ENCODE peak calls at places on chromosomes 16 and 17, in eight cellular contexts. One of them, this sample, is unnamed.

GRCh38 chr17:43846963-43847369 is at the start of gene CD300LG:
- DNase-seq in Panc1: no peak
- DNase-seq in epithelial cell of prostate: no peak
- DNase-seq in adrenal gland: no peak
- DNase-seq in aorta: peak; percentile 69
- DNase-seq in IMR-90: no peak
- DNase-seq in lung: no peak
- DNase-seq in caudate nucleus: no peak
- DNase-seq in this sample: no peak

GRCh38 chr17:80365983-80366382 is 49.0 kb upstream of the ENDOV start:
- DNase-seq in Panc1: no peak
- DNase-seq in epithelial cell of prostate: no peak
- DNase-seq in adrenal gland: no peak
- DNase-seq in aorta: peak; percentile 46
- DNase-seq in IMR-90: no peak
- DNase-seq in lung: no peak
- DNase-seq in caudate nucleus: no peak
- DNase-seq in this sample: no peak

GRCh38 chr16:85640254-85640558 is 27.1 kb downstream of the GSE1 start:
- DNase-seq in Panc1: no peak
- DNase-seq in epithelial cell of prostate: no peak
- DNase-seq in adrenal gland: no peak
- DNase-seq in aorta: no peak
- DNase-seq in IMR-90: no peak
- DNase-seq in lung: no peak
- DNase-seq in caudate nucleus: no peak
- DNase-seq in this sample: no peak

GRCh38 chr17:17190188-17190587 is 15.9 kb downstream of the PLD6 start:
- DNase-seq in Panc1: no peak
- DNase-seq in epithelial cell of prostate: no peak
- DNase-seq in adrenal gland: no peak
- DNase-seq in aorta: no peak
- DNase-seq in IMR-90: no peak
- DNase-seq in lung: no peak
- DNase-seq in caudate nucleus: no peak
- DNase-seq in this sample: no peak

GRCh38 chr17:10737168-10737622 is 7.4 kb upstream of the TMEM220 start:
- DNase-seq in Panc1: peak; percentile 42
- DNase-seq in epithelial cell of prostate: peak; percentile 49
- DNase-seq in adrenal gland: peak; percentile 69
- DNase-seq in aorta: no peak
- DNase-seq in IMR-90: peak; percentile 55
- DNase-seq in lung: peak; percentile 81
- DNase-seq in caudate nucleus: peak; percentile 44
- DNase-seq in this sample: peak; percentile 46

GRCh38 chr17:57707892-57708291 is 37.2 kb downstream of the CCDC182 start:
- DNase-seq in Panc1: no peak
- DNase-seq in epithelial cell of prostate: no peak
- DNase-seq in adrenal gland: peak; percentile 12
- DNase-seq in aorta: no peak
- DNase-seq in IMR-90: peak; percentile 10
- DNase-seq in lung: peak; percentile 28
- DNase-seq in caudate nucleus: peak; percentile 27
- DNase-seq in this sample: no peak

GRCh38 chr16:69554495-69554894 is 11.3 kb upstream of the NFAT5 start:
- DNase-seq in Panc1: no peak
- DNase-seq in epithelial cell of prostate: no peak
- DNase-seq in adrenal gland: no peak
- DNase-seq in aorta: no peak
- DNase-seq in IMR-90: no peak
- DNase-seq in lung: no peak
- DNase-seq in caudate nucleus: no peak
- DNase-seq in this sample: no peak

GRCh38 chr17:79982986-79983385 is 52.7 kb downstream of the TBC1D16 start:
- DNase-seq in Panc1: no peak
- DNase-seq in epithelial cell of prostate: no peak
- DNase-seq in adrenal gland: no peak
- DNase-seq in aorta: peak; percentile 57
- DNase-seq in IMR-90: no peak
- DNase-seq in lung: no peak
- DNase-seq in caudate nucleus: no peak
- DNase-seq in this sample: no peak

GRCh38 chr16:69831212-69832123 is 69.3 kb downstream of the WWP2 start:
- DNase-seq in Panc1: no peak
- DNase-seq in epithelial cell of prostate: no peak
- DNase-seq in adrenal gland: no peak
- DNase-seq in aorta: no peak
- DNase-seq in IMR-90: peak; percentile 57
- DNase-seq in lung: no peak
- DNase-seq in caudate nucleus: no peak
- DNase-seq in this sample: no peak

GRCh38 chr16:2987854-2988253 is 7.6 kb upstream of the PKMYT1 start:
- DNase-seq in Panc1: no peak
- DNase-seq in epithelial cell of prostate: no peak
- DNase-seq in adrenal gland: no peak
- DNase-seq in aorta: no peak
- DNase-seq in IMR-90: no peak
- DNase-seq in lung: no peak
- DNase-seq in caudate nucleus: no peak
- DNase-seq in this sample: no peak

GRCh38 chr17:81832608-81833159 is 407 bp downstream of the MCRIP1 start:
- DNase-seq in Panc1: no peak
- DNase-seq in epithelial cell of prostate: no peak
- DNase-seq in adrenal gland: peak; percentile 56
- DNase-seq in aorta: no peak
- DNase-seq in IMR-90: no peak
- DNase-seq in lung: no peak
- DNase-seq in caudate nucleus: no peak
- DNase-seq in this sample: no peak

DNA sequence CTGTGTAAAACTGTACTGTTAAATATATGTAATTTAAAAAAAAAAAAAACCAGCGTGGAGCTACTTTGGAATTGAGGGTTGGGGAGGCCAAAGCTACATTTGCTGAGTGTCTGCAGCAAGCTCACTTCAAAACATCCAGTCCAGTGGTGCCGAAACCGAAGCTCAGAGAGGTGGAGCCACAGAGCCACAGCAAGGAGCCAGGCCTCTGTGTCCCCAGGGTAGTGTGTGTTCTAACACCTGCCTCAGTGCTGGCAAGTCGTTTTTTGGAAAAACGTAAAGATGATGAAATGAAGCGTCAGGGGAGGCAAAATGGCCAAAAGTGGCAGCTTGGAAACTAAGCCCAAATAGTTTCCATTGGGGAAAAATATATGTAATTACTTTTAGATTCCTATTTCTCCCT is 36.1 kb upstream of the MRC2 start:
- DNase-seq in Panc1: no peak
- DNase-seq in epithelial cell of prostate: no peak
- DNase-seq in adrenal gland: no peak
- DNase-seq in aorta: no peak
- DNase-seq in IMR-90: no peak
- DNase-seq in lung: no peak
- DNase-seq in caudate nucleus: no peak
- DNase-seq in this sample: no peak
- H3K27ac ChIP-seq in Panc1: no peak overlapping the region
- H3K27ac ChIP-seq in epithelial cell of prostate: no peak overlapping the region
- H3K27ac ChIP-seq in adrenal gland: no peak overlapping the region
- H3K27ac ChIP-seq in aorta: no peak overlapping the region
- H3K27ac ChIP-seq in IMR-90: no peak overlapping the region
- H3K27ac ChIP-seq in lung: peak overlapping the region; percentile 15
- H3K27ac ChIP-seq in caudate nucleus: no peak overlapping the region
- H3K27ac ChIP-seq in this sample: no peak overlapping the region

GRCh38 chr16:17273142-17273561 is 197.6 kb downstream of the XYLT1 start:
- DNase-seq in Panc1: peak; percentile 46
- DNase-seq in epithelial cell of prostate: peak; percentile 75
- DNase-seq in adrenal gland: peak; percentile 86
- DNase-seq in aorta: no peak
- DNase-seq in IMR-90: peak; percentile 94
- DNase-seq in lung: no peak
- DNase-seq in caudate nucleus: no peak
- DNase-seq in this sample: no peak

GRCh38 chr16:17272716-17273115 is 198.0 kb downstream of the XYLT1 start:
- DNase-seq in Panc1: no peak
- DNase-seq in epithelial cell of prostate: no peak
- DNase-seq in adrenal gland: no peak
- DNase-seq in aorta: no peak
- DNase-seq in IMR-90: no peak
- DNase-seq in lung: no peak
- DNase-seq in caudate nucleus: no peak
- DNase-seq in this sample: no peak

GRCh38 chr16:17270683-17271109 is 200.1 kb downstream of the XYLT1 start:
- DNase-seq in Panc1: no peak
- DNase-seq in epithelial cell of prostate: no peak
- DNase-seq in adrenal gland: peak; percentile 94
- DNase-seq in aorta: no peak
- DNase-seq in IMR-90: no peak
- DNase-seq in lung: no peak
- DNase-seq in caudate nucleus: no peak
- DNase-seq in this sample: no peak

GRCh38 chr16:17270111-17270510 is 200.6 kb downstream of the XYLT1 start:
- DNase-seq in Panc1: no peak
- DNase-seq in epithelial cell of prostate: no peak
- DNase-seq in adrenal gland: peak; percentile 53
- DNase-seq in aorta: no peak
- DNase-seq in IMR-90: no peak
- DNase-seq in lung: no peak
- DNase-seq in caudate nucleus: no peak
- DNase-seq in this sample: no peak

DNA sequence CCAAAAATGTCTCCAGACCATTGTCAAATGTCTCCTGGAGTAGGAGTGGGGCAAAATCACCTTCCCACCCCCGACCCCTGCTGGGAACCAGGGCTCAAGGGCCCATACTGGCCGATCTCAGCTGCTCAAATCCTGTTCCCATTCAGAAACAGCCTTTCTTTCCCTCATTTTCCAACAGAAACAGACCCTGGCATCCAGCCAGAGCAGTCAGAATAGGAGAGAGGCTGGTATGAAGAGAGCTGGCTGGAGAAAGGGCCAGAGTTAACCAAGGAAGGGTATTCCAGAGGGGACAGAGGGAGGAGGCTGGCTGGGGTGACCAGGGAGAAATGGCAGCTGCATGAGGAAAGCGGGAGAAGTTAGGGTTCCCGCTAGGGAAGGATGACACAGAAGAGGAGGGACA is 199.1 kb downstream of the XYLT1 start:
- DNase-seq in Panc1: no peak
- DNase-seq in epithelial cell of prostate: no peak
- DNase-seq in adrenal gland: peak; percentile 68
- DNase-seq in aorta: no peak
- DNase-seq in IMR-90: peak; percentile 8
- DNase-seq in lung: no peak
- DNase-seq in caudate nucleus: peak; percentile 39
- DNase-seq in this sample: peak; percentile 46
- H3K27ac ChIP-seq in Panc1: no peak overlapping the region
- H3K27ac ChIP-seq in epithelial cell of prostate: no peak overlapping the region
- H3K27ac ChIP-seq in adrenal gland: peak overlapping the region; percentile 78
- H3K27ac ChIP-seq in aorta: no peak overlapping the region
- H3K27ac ChIP-seq in IMR-90: no peak overlapping the region
- H3K27ac ChIP-seq in lung: no peak overlapping the region
- H3K27ac ChIP-seq in caudate nucleus: peak overlapping the region; percentile 52
- H3K27ac ChIP-seq in this sample: peak overlapping the region; percentile 66

GRCh38 chr17:76670020-76670707 is 26.6 kb upstream of the ST6GALNAC1 start:
- DNase-seq in Panc1: no peak
- DNase-seq in epithelial cell of prostate: no peak
- DNase-seq in adrenal gland: peak; percentile 48
- DNase-seq in aorta: no peak
- DNase-seq in IMR-90: no peak
- DNase-seq in lung: peak; percentile 65
- DNase-seq in caudate nucleus: no peak
- DNase-seq in this sample: no peak
- H3K27ac ChIP-seq in Panc1: peak overlapping the region; percentile 93
- H3K27ac ChIP-seq in epithelial cell of prostate: peak overlapping the region; percentile 91
- H3K27ac ChIP-seq in adrenal gland: no peak overlapping the region
- H3K27ac ChIP-seq in aorta: no peak overlapping the region
- H3K27ac ChIP-seq in IMR-90: no peak overlapping the region
- H3K27ac ChIP-seq in lung: no peak overlapping the region
- H3K27ac ChIP-seq in caudate nucleus: no peak overlapping the region
- H3K27ac ChIP-seq in this sample: no peak overlapping the region

GRCh38 chr16:4412159-4412558 is 4.2 kb downstream of the CORO7 start:
- DNase-seq in Panc1: no peak
- DNase-seq in epithelial cell of prostate: no peak
- DNase-seq in adrenal gland: no peak
- DNase-seq in aorta: no peak
- DNase-seq in IMR-90: no peak
- DNase-seq in lung: no peak
- DNase-seq in caudate nucleus: no peak
- DNase-seq in this sample: no peak
- H3K27ac ChIP-seq in Panc1: no peak overlapping the region
- H3K27ac ChIP-seq in epithelial cell of prostate: no peak overlapping the region
- H3K27ac ChIP-seq in adrenal gland: no peak overlapping the region
- H3K27ac ChIP-seq in aorta: no peak overlapping the region
- H3K27ac ChIP-seq in IMR-90: no peak overlapping the region
- H3K27ac ChIP-seq in lung: peak overlapping the region; percentile 31
- H3K27ac ChIP-seq in caudate nucleus: peak overlapping the region; percentile 97
- H3K27ac ChIP-seq in this sample: peak overlapping the region; percentile 99

GRCh38 chr17:46026045-46026814 is 27.2 kb downstream of the STH start:
- DNase-seq in Panc1: no peak
- DNase-seq in epithelial cell of prostate: no peak
- DNase-seq in adrenal gland: peak; percentile 55
- DNase-seq in aorta: no peak
- DNase-seq in IMR-90: no peak
- DNase-seq in lung: no peak
- DNase-seq in caudate nucleus: no peak
- DNase-seq in this sample: no peak
- H3K27ac ChIP-seq in Panc1: no peak overlapping the region
- H3K27ac ChIP-seq in epithelial cell of prostate: no peak overlapping the region
- H3K27ac ChIP-seq in adrenal gland: no peak overlapping the region
- H3K27ac ChIP-seq in aorta: no peak overlapping the region
- H3K27ac ChIP-seq in IMR-90: no peak overlapping the region
- H3K27ac ChIP-seq in lung: no peak overlapping the region
- H3K27ac ChIP-seq in caudate nucleus: peak overlapping the region; percentile 24
- H3K27ac ChIP-seq in this sample: peak overlapping the region; percentile 38

DNA sequence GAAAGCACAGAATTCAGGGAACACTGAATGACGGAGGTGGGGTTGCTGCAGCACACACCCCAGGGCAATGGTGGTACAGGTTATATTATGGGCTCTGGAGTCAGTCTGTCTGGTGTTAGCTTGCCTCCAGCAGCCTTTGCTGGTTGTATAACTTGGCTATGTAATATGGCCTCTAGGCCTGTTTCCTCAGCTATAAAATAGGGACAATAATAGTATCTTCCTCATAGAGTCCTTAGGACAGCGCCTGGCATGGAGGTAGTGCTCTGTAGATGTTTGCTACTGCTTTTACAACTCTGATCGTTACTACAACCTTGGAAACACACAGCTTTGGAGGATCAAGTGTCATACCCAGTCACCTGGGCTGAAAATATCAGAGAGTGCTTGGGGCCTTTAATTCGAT is 31.5 kb downstream of the GTF3C1 start:
- DNase-seq in Panc1: no peak
- DNase-seq in epithelial cell of prostate: no peak
- DNase-seq in adrenal gland: no peak
- DNase-seq in aorta: no peak
- DNase-seq in IMR-90: no peak
- DNase-seq in lung: no peak
- DNase-seq in caudate nucleus: no peak
- DNase-seq in this sample: no peak
- H3K27ac ChIP-seq in Panc1: no peak overlapping the region
- H3K27ac ChIP-seq in epithelial cell of prostate: no peak overlapping the region
- H3K27ac ChIP-seq in adrenal gland: no peak overlapping the region
- H3K27ac ChIP-seq in aorta: no peak overlapping the region
- H3K27ac ChIP-seq in IMR-90: no peak overlapping the region
- H3K27ac ChIP-seq in lung: no peak overlapping the region
- H3K27ac ChIP-seq in caudate nucleus: no peak overlapping the region
- H3K27ac ChIP-seq in this sample: no peak overlapping the region

GRCh38 chr16:89956511-89957213 is 8.1 kb downstream of the DEF8 start:
- DNase-seq in Panc1: no peak
- DNase-seq in epithelial cell of prostate: no peak
- DNase-seq in adrenal gland: no peak
- DNase-seq in aorta: no peak
- DNase-seq in IMR-90: no peak
- DNase-seq in lung: no peak
- DNase-seq in caudate nucleus: no peak
- DNase-seq in this sample: no peak
- H3K27ac ChIP-seq in Panc1: no peak overlapping the region
- H3K27ac ChIP-seq in epithelial cell of prostate: no peak overlapping the region
- H3K27ac ChIP-seq in adrenal gland: no peak overlapping the region
- H3K27ac ChIP-seq in aorta: no peak overlapping the region
- H3K27ac ChIP-seq in IMR-90: no peak overlapping the region
- H3K27ac ChIP-seq in lung: no peak overlapping the region
- H3K27ac ChIP-seq in caudate nucleus: no peak overlapping the region
- H3K27ac ChIP-seq in this sample: no peak overlapping the region

This sample was measured in substantia nigra.